ENCODE peak calls at places on chromosomes 4 and X, in four cellular contexts. P, M, L and C are unnamed samples.

GRCh38 chrX:77668391-77669237 is 117.4 kb downstream of the ATRX start:
- DNase-seq in M (peak), L (no peak), P (no peak), C (no peak)

GRCh38 chrX:136221851-136222513 is 29.2 kb downstream of the MAP7D3 start:
- DNase-seq in P (no peak), L (no peak), M (no peak), C (no peak)

GRCh38 chrX:16222123-16222522 is 54.8 kb downstream of the MAGEB17 start:
- DNase-seq in M (no peak), P (no peak), L (no peak), C (no peak)

GRCh38 chr4:124105212-124105611 is 607.3 kb downstream of the ANKRD50 start:
- DNase-seq in L (no peak), P (no peak), M (no peak), C (no peak)

GRCh38 chr4:140117946-140118345 is 36.0 kb downstream of the MAML3 start:
- DNase-seq in L (no peak), P (no peak), M (no peak), C (no peak)

GRCh38 chr4:146333895-146334262 is 119.5 kb downstream of the REELD1 start:
- DNase-seq in M (no peak), P (no peak), L (no peak), C (no peak)

GRCh38 chr4:124322234-124322831 is 390.2 kb downstream of the ANKRD50 start:
- DNase-seq in L (no peak), P (no peak), M (no peak), C (no peak)

GRCh38 chrX:45164021-45164621 is 36.6 kb downstream of the DIPK2B start:
- DNase-seq in P (peak), L (no peak), M (no peak), C (peak)

GRCh38 chr4:81550005-81550896 is 78.5 kb upstream of the RASGEF1B start:
- DNase-seq in P (no peak), M (no peak), L (no peak), C (peak)